ENCODE peak calls at places on chromosomes 12 and 14, in eight cellular contexts. P is GM23248; L is CD8-positive, alpha-beta T cell; Y is hepatocyte; F is tibial nerve; T is cardiac muscle cell; X is ovary; N is lung. C is an unnamed sample. For H3K4me1, the result is how much of the 10 kb centered on the place peaks cover.

GRCh38 chr14:89578048-89578619 is 161.1 kb upstream of the FOXN3 start:
- DNase-seq in P (peak), L (no peak), Y (no peak), F (no peak), T (no peak), X (no peak), N (no peak), C (no peak)

GRCh38 chr12:85642810-85643209 is 193.4 kb downstream of the RASSF9 start:
- DNase-seq in P (peak), L (no peak), Y (peak), F (no peak), T (peak), X (no peak), N (no peak), C (no peak)

GRCh38 chr14:52693004-52693403 is 2.4 kb downstream of the ERO1A start:
- DNase-seq in P (no peak), L (no peak), Y (no peak), F (no peak), T (no peak), X (no peak), N (no peak), C (no peak)

GRCh38 chr12:81257952-81258551 is 180.2 kb downstream of the ACSS3 start:
- DNase-seq in P (peak), L (no peak), Y (peak), F (peak), T (peak), X (no peak), N (no peak), C (no peak)

GRCh38 chr12:77995436-77996167 is 164.9 kb downstream of the NAV3 start:
- DNase-seq in P (peak), L (no peak), Y (no peak), F (no peak), T (no peak), X (no peak), N (no peak), C (no peak)

GRCh38 chr14:91372680-91373495 is 44.7 kb downstream of the CCDC88C start:
- DNase-seq in P (no peak), L (peak), Y (no peak), F (no peak), T (no peak), X (no peak), N (no peak), C (no peak)

GRCh38 chr12:111653596-111653995 is 32.2 kb downstream of the BRAP start:
- DNase-seq in P (no peak), L (no peak), Y (no peak), F (no peak), T (no peak), X (no peak), N (no peak), C (no peak)

GRCh38 chr14:103552011-103552797 is 10.3 kb downstream of the BAG5 start:
- DNase-seq in P (peak), L (no peak), Y (no peak), F (no peak), T (no peak), X (no peak), N (no peak), C (peak)

GRCh38 chr14:35632276-35633071 is 98.5 kb downstream of the INSM2 start:
- DNase-seq in P (peak), L (no peak), Y (no peak), F (no peak), T (no peak), X (no peak), N (no peak), C (no peak)

GRCh38 chr12:9041321-9041720 is 52.0 kb downstream of the KLRG1 start:
- DNase-seq in P (peak), L (no peak), Y (no peak), F (no peak), T (no peak), X (no peak), N (no peak), C (no peak)

GRCh38 chr14:61537567-61538463 is 157.5 kb upstream of the HIF1A start:
- DNase-seq in P (peak), L (no peak), Y (peak), F (no peak), T (no peak), X (no peak), N (peak), C (peak)

GRCh38 chr12:1594045-1594294 is 411 bp downstream of the FBXL14 start:
- DNase-seq in P (peak), L (no peak), Y (no peak), F (no peak), T (no peak), X (peak), N (no peak), C (no peak)

GRCh38 chr14:58709949-58710348 is 72.2 kb downstream of the DACT1 start:
- DNase-seq in P (no peak), L (no peak), Y (no peak), F (no peak), T (no peak), X (no peak), N (no peak), C (no peak)

GRCh38 chr12:90987520-90987919 is 17.3 kb downstream of the EPYC start:
- DNase-seq in P (no peak), L (no peak), Y (no peak), F (no peak), T (no peak), X (no peak), N (no peak), C (no peak)

GRCh38 chr12:639566-639965 is 23.7 kb downstream of the NINJ2 start:
- DNase-seq in P (no peak), L (no peak), Y (no peak), F (no peak), T (no peak), X (no peak), N (no peak), C (no peak)

GRCh38 chr14:49972840-49973239 is 80.0 kb downstream of the ARF6 start:
- DNase-seq in P (peak), L (peak), Y (peak), F (peak), T (no peak), X (peak), N (peak), C (no peak)

GRCh38 chr12:12007001-12007712 is 63.6 kb upstream of the BCL2L14 start:
- DNase-seq in P (peak), L (peak), Y (no peak), F (no peak), T (no peak), X (no peak), N (no peak), C (no peak)

GRCh38 chr12:30570206-30570890 is 125.3 kb downstream of the IPO8 start:
- DNase-seq in P (no peak), L (no peak), Y (no peak), F (no peak), T (peak), X (no peak), N (no peak), C (no peak)

GRCh38 chr14:55963295-55963694 is 154.9 kb upstream of the PELI2 start:
- DNase-seq in P (no peak), L (no peak), Y (no peak), F (no peak), T (no peak), X (no peak), N (no peak), C (no peak)

GRCh38 chr12:128587918-128588317 is 235.8 kb downstream of the SLC15A4 start:
- DNase-seq in P (no peak), L (no peak), Y (no peak), F (no peak), T (no peak), X (no peak), N (no peak), C (no peak)

GRCh38 chr14:90140298-90140955 is 78.6 kb downstream of the KCNK13 start:
- DNase-seq in P (no peak), L (no peak), Y (no peak), F (no peak), T (no peak), X (no peak), N (no peak), C (no peak)

GRCh38 chr14:25406818-25407217 is 356.9 kb upstream of the STXBP6 start:
- DNase-seq in P (peak), L (no peak), Y (peak), F (no peak), T (peak), X (no peak), N (no peak), C (no peak)

GRCh38 chr12:9237286-9237685 is 29.1 kb upstream of the PZP start:
- DNase-seq in P (no peak), L (no peak), Y (no peak), F (no peak), T (no peak), X (no peak), N (no peak), C (no peak)

GRCh38 chr12:24561411-24561871 is 387.5 kb downstream of the BCAT1 start:
- DNase-seq in P (peak), L (no peak), Y (peak), F (peak), T (no peak), X (no peak), N (no peak), C (no peak)

GRCh38 chr14:90109858-90110257 is 48.1 kb downstream of the KCNK13 start:
- DNase-seq in P (no peak), L (no peak), Y (no peak), F (no peak), T (no peak), X (no peak), N (no peak), C (no peak)

GRCh38 chr14:79598339-79598738 is 613.0 kb downstream of the DIO2 start:
- DNase-seq in P (peak), L (no peak), Y (no peak), F (no peak), T (no peak), X (no peak), N (no peak), C (no peak)

GRCh38 chr14:66070542-66071319 is 415.4 kb upstream of the CCDC196 start:
- DNase-seq in P (peak), L (peak), Y (peak), F (peak), T (peak), X (no peak), N (no peak), C (no peak)

GRCh38 chr12:131137836-131138637 is 184.3 kb downstream of the ADGRD1 start:
- DNase-seq in P (peak), L (no peak), Y (peak), F (no peak), T (no peak), X (peak), N (no peak), C (no peak)

GRCh38 chr12:67501362-67501761 is 147.2 kb upstream of the DYRK2 start:
- DNase-seq in P (no peak), L (no peak), Y (no peak), F (no peak), T (no peak), X (no peak), N (no peak), C (no peak)

GRCh38 chr14:56555921-56556570 is 23.6 kb upstream of the TMEM260 start:
- DNase-seq in P (peak), L (no peak), Y (peak), F (no peak), T (peak), X (no peak), N (no peak), C (no peak)

GRCh38 chr12:99758997-99759396 is 111.4 kb downstream of the GARIN6 start:
- DNase-seq in P (no peak), L (no peak), Y (no peak), F (no peak), T (no peak), X (no peak), N (no peak), C (no peak)

GRCh38 chr12:67818379-67819001 is 169.9 kb downstream of the DYRK2 start:
- DNase-seq in P (no peak), L (no peak), Y (no peak), F (no peak), T (no peak), X (no peak), N (no peak), C (no peak)

GRCh38 chr12:69949324-69949723 is 124.3 kb downstream of the MYRFL start:
- DNase-seq in P (no peak), L (no peak), Y (no peak), F (no peak), T (no peak), X (no peak), N (no peak), C (no peak)

GRCh38 chr14:69634871-69635270 is 23.5 kb downstream of the SUSD6 start:
- DNase-seq in P (no peak), L (no peak), Y (no peak), F (no peak), T (no peak), X (no peak), N (no peak), C (no peak)
- H3K4me1 ChIP-seq in P (under half), L (half or more), Y (half or more), F (half or more), T (half or more), X (under half), N (under half), C (under half)

DNA sequence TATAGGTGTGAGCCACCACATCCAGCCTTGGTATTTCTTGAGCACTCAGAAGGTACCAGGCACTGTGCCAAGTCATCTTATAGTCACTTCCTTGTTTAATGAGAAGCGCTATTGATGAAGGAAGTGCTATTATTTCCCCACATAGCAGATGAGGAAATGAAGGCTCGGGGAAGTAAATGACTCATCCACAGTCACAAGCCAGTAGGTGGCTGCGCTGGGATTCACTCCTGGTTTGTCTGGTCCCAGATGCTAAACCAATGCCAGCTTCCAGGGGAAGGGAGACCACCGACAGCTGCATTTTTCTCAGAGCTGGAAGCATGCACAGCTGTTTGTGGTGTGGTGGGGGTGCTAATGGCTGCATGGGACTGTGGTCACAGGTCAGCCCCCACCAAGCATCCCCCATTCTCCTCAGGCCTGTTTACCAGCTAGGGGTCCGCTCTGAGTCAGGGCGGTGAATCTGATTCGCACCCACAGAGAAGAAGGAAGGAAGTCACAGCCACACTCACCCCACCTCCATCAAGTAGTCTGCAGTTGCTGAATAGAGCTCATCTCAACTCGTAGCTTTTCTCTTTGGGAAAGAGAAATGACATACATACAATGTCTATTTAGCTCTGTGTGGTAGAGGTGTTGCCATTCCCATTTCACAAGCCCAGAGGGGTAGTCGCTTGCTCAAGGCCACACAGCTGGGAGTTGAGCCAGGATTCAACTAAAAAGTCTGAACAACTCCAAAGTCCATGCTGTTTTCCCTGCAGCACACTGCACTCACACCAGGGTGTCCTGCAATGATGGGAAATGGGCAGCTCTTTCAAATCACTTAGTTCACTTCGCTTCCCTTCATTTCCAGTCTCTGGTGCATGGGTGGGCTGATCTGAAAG is 6.3 kb upstream of the LTBP2 start:
- DNase-seq in P (peak), L (peak), Y (no peak), F (peak), T (no peak), X (no peak), N (peak), C (no peak)
- H3K4me1 ChIP-seq in P (half or more), L (under half), Y (under half), F (under half), T (under half), X (under half), N (under half), C (under half)

GRCh38 chr14:40733206-40733605 is 873.5 kb upstream of the LRFN5 start:
- DNase-seq in P (no peak), L (no peak), Y (no peak), F (no peak), T (no peak), X (no peak), N (no peak), C (no peak)
- H3K4me1 ChIP-seq in P (under half), L (under half), Y (under half), F (under half), T (under half), X (under half), N (under half), C (under half)

DNA sequence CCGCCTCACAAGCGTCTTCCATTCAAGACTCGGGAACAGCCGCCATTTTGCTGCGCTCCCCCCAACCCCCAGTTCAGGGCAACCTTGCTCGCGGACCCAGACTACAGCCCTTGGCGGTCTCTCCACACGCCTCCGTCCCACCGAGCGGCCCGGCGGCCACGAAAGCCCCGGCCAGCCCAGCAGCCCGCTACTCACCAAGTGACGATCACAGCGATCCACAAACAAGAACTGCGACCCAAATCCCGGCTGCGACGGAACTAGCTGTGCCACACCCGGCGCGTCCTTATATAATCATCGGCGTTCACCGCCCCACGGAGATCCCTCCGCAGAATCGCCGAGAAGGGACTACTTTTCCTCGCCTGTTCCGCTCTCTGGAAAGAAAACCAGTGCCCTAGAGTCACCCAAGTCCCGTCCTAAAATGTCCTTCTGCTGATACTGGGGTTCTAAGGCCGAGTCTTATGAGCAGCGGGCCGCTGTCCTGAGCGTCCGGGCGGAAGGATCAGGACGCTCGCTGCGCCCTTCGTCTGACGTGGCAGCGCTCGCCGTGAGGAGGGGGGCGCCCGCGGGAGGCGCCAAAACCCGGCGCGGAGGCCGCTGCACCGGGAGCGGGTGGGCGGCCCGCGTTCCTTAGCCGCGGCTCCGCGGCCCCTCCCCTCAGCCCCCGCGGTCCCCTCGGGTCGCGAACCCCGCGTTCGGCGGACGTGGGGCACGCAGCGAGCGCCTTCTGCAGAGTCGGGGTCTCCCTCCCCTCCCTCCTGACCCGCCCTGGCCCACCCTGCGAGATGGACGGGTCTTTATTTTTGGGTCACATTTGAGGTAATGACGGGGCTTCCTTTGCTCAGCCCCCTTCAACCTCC is at the start of gene UBC:
- DNase-seq in P (peak), L (peak), Y (peak), F (peak), T (peak), X (peak), N (peak), C (peak)
- H3K4me1 ChIP-seq in P (under half), L (half or more), Y (under half), F (half or more), T (under half), X (under half), N (under half), C (under half)

GRCh38 chr12:108666326-108666995 is 32.8 kb upstream of the SELPLG start:
- DNase-seq in P (peak), L (no peak), Y (no peak), F (peak), T (no peak), X (no peak), N (no peak), C (no peak)
- H3K4me1 ChIP-seq in P (half or more), L (under half), Y (under half), F (under half), T (under half), X (under half), N (under half), C (under half)

GRCh38 chr14:74614508-74615495 is 2.8 kb upstream of the LTBP2 start:
- DNase-seq in P (peak), L (no peak), Y (no peak), F (no peak), T (no peak), X (no peak), N (no peak), C (no peak)
- H3K4me1 ChIP-seq in P (half or more), L (under half), Y (under half), F (under half), T (under half), X (under half), N (under half), C (under half)

DNA sequence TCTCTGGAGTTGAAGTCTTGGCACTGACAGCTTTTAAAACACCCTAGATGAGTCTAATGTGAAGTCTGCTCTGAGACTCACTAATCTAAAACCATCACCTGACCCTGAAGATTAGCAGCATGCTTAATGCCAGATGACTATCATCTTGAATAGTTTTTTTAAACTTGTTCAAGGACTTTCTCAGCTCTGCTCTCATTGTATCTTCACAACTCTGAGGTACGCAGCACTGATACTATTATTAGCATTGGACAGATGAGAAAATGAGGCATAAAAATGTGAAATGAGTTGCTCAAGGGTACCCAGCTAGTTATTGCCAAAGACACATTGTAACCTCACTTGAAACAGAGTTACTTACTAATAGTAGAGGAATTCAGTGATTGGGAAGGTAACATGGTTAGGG is 4.8 kb downstream of the SLC38A1 start:
- DNase-seq in P (peak), L (no peak), Y (no peak), F (no peak), T (no peak), X (no peak), N (no peak), C (no peak)
- H3K4me1 ChIP-seq in P (half or more), L (half or more), Y (half or more), F (under half), T (half or more), X (under half), N (under half), C (under half)